ENCODE peak calls at places on chromosomes 5 and 9, in eight cellular contexts. One of them, this sample, is unnamed.

GRCh38 chr5:159826351-159827222 is 89.7 kb upstream of the ADRA1B start:
- DNase-seq in transverse colon: no peak
- DNase-seq in tibial nerve: no peak
- DNase-seq in CD4-positive, alpha-beta T cell: no peak
- DNase-seq in HCT116: peak; percentile 81
- DNase-seq in colonic mucosa: no peak
- DNase-seq in neural progenitor cell: no peak
- DNase-seq in fibroblast of lung: peak; percentile 52
- DNase-seq in this sample: no peak

GRCh38 chr9:110977259-110977709 is 61.0 kb downstream of the LPAR1 start:
- DNase-seq in transverse colon: no peak
- DNase-seq in tibial nerve: no peak
- DNase-seq in CD4-positive, alpha-beta T cell: no peak
- DNase-seq in HCT116: peak; percentile 79
- DNase-seq in colonic mucosa: peak; percentile 30
- DNase-seq in neural progenitor cell: no peak
- DNase-seq in fibroblast of lung: peak; percentile 93
- DNase-seq in this sample: peak; percentile 44

GRCh38 chr9:110058304-110058953 is 149.5 kb downstream of the C9orf152 start:
- DNase-seq in transverse colon: peak; percentile 66
- DNase-seq in tibial nerve: peak; percentile 50
- DNase-seq in CD4-positive, alpha-beta T cell: peak; percentile 38
- DNase-seq in HCT116: peak; percentile 67
- DNase-seq in colonic mucosa: peak; percentile 78
- DNase-seq in neural progenitor cell: peak; percentile 81
- DNase-seq in fibroblast of lung: peak; percentile 70
- DNase-seq in this sample: peak; percentile 90

GRCh38 chr5:56986631-56986957 is 34.7 kb upstream of the MIER3 start:
- DNase-seq in transverse colon: no peak
- DNase-seq in tibial nerve: no peak
- DNase-seq in CD4-positive, alpha-beta T cell: no peak
- DNase-seq in HCT116: no peak
- DNase-seq in colonic mucosa: no peak
- DNase-seq in neural progenitor cell: no peak
- DNase-seq in fibroblast of lung: no peak
- DNase-seq in this sample: no peak

GRCh38 chr9:85469041-85469440 is 272.7 kb downstream of the AGTPBP1 start:
- DNase-seq in transverse colon: no peak
- DNase-seq in tibial nerve: no peak
- DNase-seq in CD4-positive, alpha-beta T cell: no peak
- DNase-seq in HCT116: no peak
- DNase-seq in colonic mucosa: no peak
- DNase-seq in neural progenitor cell: no peak
- DNase-seq in fibroblast of lung: no peak
- DNase-seq in this sample: no peak

GRCh38 chr5:75050415-75050814 is 1.9 kb downstream of the GCNT4 start:
- DNase-seq in transverse colon: no peak
- DNase-seq in tibial nerve: no peak
- DNase-seq in CD4-positive, alpha-beta T cell: no peak
- DNase-seq in HCT116: no peak
- DNase-seq in colonic mucosa: peak; percentile 27
- DNase-seq in neural progenitor cell: peak; percentile 71
- DNase-seq in fibroblast of lung: peak; percentile 21
- DNase-seq in this sample: peak; percentile 84

GRCh38 chr9:19161257-19162025 is 34.1 kb upstream of the PLIN2 start:
- DNase-seq in transverse colon: peak; percentile 69
- DNase-seq in tibial nerve: peak; percentile 85
- DNase-seq in CD4-positive, alpha-beta T cell: peak; percentile 5
- DNase-seq in HCT116: peak; percentile 76
- DNase-seq in colonic mucosa: peak; percentile 67
- DNase-seq in neural progenitor cell: no peak
- DNase-seq in fibroblast of lung: peak; percentile 98
- DNase-seq in this sample: no peak

GRCh38 chr5:173707392-173707791 is 90.9 kb upstream of the BOD1 start:
- DNase-seq in transverse colon: no peak
- DNase-seq in tibial nerve: peak; percentile 12
- DNase-seq in CD4-positive, alpha-beta T cell: no peak
- DNase-seq in HCT116: no peak
- DNase-seq in colonic mucosa: no peak
- DNase-seq in neural progenitor cell: no peak
- DNase-seq in fibroblast of lung: peak; percentile 4
- DNase-seq in this sample: no peak

GRCh38 chr9:108212179-108212578 is 643.6 kb downstream of the ACTL7B start:
- DNase-seq in transverse colon: peak; percentile 9
- DNase-seq in tibial nerve: no peak
- DNase-seq in CD4-positive, alpha-beta T cell: no peak
- DNase-seq in HCT116: no peak
- DNase-seq in colonic mucosa: peak; percentile 37
- DNase-seq in neural progenitor cell: no peak
- DNase-seq in fibroblast of lung: no peak
- DNase-seq in this sample: no peak

GRCh38 chr5:89037090-89037489 is 154.1 kb upstream of the MEF2C start:
- DNase-seq in transverse colon: no peak
- DNase-seq in tibial nerve: no peak
- DNase-seq in CD4-positive, alpha-beta T cell: no peak
- DNase-seq in HCT116: no peak
- DNase-seq in colonic mucosa: no peak
- DNase-seq in neural progenitor cell: no peak
- DNase-seq in fibroblast of lung: no peak
- DNase-seq in this sample: no peak

GRCh38 chr9:136762915-136763648 is 1.2 kb downstream of the LCN15 start:
- DNase-seq in transverse colon: peak; percentile 52
- DNase-seq in tibial nerve: no peak
- DNase-seq in CD4-positive, alpha-beta T cell: peak; percentile 27
- DNase-seq in HCT116: peak; percentile 46
- DNase-seq in colonic mucosa: peak; percentile 73
- DNase-seq in neural progenitor cell: peak; percentile 93
- DNase-seq in fibroblast of lung: peak; percentile 20
- DNase-seq in this sample: peak; percentile 97

GRCh38 chr9:85392270-85392669 is 349.5 kb downstream of the AGTPBP1 start:
- DNase-seq in transverse colon: no peak
- DNase-seq in tibial nerve: no peak
- DNase-seq in CD4-positive, alpha-beta T cell: no peak
- DNase-seq in HCT116: no peak
- DNase-seq in colonic mucosa: no peak
- DNase-seq in neural progenitor cell: no peak
- DNase-seq in fibroblast of lung: no peak
- DNase-seq in this sample: no peak

GRCh38 chr5:32538031-32538547 is 47.3 kb upstream of the SUB1 start:
- DNase-seq in transverse colon: peak; percentile 42
- DNase-seq in tibial nerve: no peak
- DNase-seq in CD4-positive, alpha-beta T cell: peak; percentile 9
- DNase-seq in HCT116: no peak
- DNase-seq in colonic mucosa: no peak
- DNase-seq in neural progenitor cell: no peak
- DNase-seq in fibroblast of lung: no peak
- DNase-seq in this sample: no peak

GRCh38 chr9:101675341-101675740 is 63.1 kb downstream of the GRIN3A start:
- DNase-seq in transverse colon: no peak
- DNase-seq in tibial nerve: no peak
- DNase-seq in CD4-positive, alpha-beta T cell: no peak
- DNase-seq in HCT116: no peak
- DNase-seq in colonic mucosa: no peak
- DNase-seq in neural progenitor cell: no peak
- DNase-seq in fibroblast of lung: no peak
- DNase-seq in this sample: no peak
- TF ChIP-seq CTCF in transverse colon: no peak
- TF ChIP-seq CTCF in tibial nerve: no peak
- TF ChIP-seq CTCF in CD4-positive, alpha-beta T cell: no peak
- TF ChIP-seq CTCF in HCT116: no peak
- TF ChIP-seq CTCF in colonic mucosa: no peak
- TF ChIP-seq CTCF in neural progenitor cell: no peak
- TF ChIP-seq CTCF in fibroblast of lung: no peak
- TF ChIP-seq CTCF in this sample: no peak

GRCh38 chr5:178941361-178941760 is 363 bp downstream of the ZNF454 start:
- DNase-seq in transverse colon: no peak
- DNase-seq in tibial nerve: no peak
- DNase-seq in CD4-positive, alpha-beta T cell: no peak
- DNase-seq in HCT116: no peak
- DNase-seq in colonic mucosa: no peak
- DNase-seq in neural progenitor cell: no peak
- DNase-seq in fibroblast of lung: no peak
- DNase-seq in this sample: no peak
- H3K9me3 ChIP-seq in transverse colon: peaks cover 26% of the 10 kb centered on the region
- H3K9me3 ChIP-seq in tibial nerve: no peaks in the 10 kb centered on the region
- H3K9me3 ChIP-seq in CD4-positive, alpha-beta T cell: peaks cover 76% of the 10 kb centered on the region
- H3K9me3 ChIP-seq in HCT116: peaks cover 15% of the 10 kb centered on the region
- H3K9me3 ChIP-seq in colonic mucosa: peaks cover 3% of the 10 kb centered on the region
- H3K9me3 ChIP-seq in neural progenitor cell: no peaks in the 10 kb centered on the region
- H3K9me3 ChIP-seq in fibroblast of lung: no peaks in the 10 kb centered on the region
- H3K9me3 ChIP-seq in this sample: peaks cover 73% of the 10 kb centered on the region

DNA sequence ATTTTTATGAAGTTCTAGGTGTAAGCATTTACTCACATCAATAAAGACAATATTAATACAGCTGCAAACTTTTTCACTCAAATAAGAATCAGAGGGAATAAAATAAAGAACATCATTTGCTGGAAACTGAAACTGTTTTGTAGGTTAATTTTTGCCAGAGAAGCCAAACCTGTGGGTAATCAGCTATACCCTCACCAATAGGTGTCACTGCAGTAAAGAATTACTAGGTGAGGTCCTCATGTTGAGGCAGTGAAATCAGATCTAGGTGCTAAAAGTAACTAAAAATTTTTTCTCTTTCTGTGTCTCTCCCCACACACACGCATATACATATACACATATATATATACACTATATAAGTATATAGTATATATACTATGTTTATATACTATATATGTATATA is 1016.3 kb upstream of the SEMA6A start:
- DNase-seq in transverse colon: no peak
- DNase-seq in tibial nerve: no peak
- DNase-seq in CD4-positive, alpha-beta T cell: no peak
- DNase-seq in HCT116: peak; percentile 15
- DNase-seq in colonic mucosa: no peak
- DNase-seq in neural progenitor cell: peak; percentile 31
- DNase-seq in fibroblast of lung: peak; percentile 26
- DNase-seq in this sample: no peak
- TF ChIP-seq CTCF in transverse colon: peak; percentile 19
- TF ChIP-seq CTCF in tibial nerve: no peak
- TF ChIP-seq CTCF in CD4-positive, alpha-beta T cell: no peak
- TF ChIP-seq CTCF in HCT116: peak; percentile 60
- TF ChIP-seq CTCF in colonic mucosa: no peak
- TF ChIP-seq CTCF in neural progenitor cell: peak; percentile 51
- TF ChIP-seq CTCF in fibroblast of lung: peak; percentile 32
- TF ChIP-seq CTCF in this sample: peak; percentile 80

DNA sequence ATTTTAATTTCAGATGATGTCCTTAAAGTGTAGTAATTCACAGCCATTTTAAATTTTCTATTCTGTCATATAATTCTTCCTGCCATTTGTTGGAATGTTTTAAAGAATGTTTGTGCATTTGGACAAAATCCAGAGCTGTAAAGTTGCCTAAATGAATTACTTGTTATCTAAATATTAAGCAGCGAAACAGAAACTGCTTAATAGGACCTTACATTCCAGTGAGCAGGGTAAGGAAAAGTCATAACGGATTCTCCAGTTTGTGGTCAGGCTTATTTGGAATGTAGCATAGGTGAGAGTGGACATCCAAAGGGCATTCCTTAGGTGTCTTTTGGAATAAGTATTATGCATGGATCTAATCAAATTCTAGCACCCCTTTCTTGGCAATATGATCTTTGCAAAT is 410.4 kb upstream of the PTPRD start:
- DNase-seq in transverse colon: no peak
- DNase-seq in tibial nerve: no peak
- DNase-seq in CD4-positive, alpha-beta T cell: no peak
- DNase-seq in HCT116: no peak
- DNase-seq in colonic mucosa: no peak
- DNase-seq in neural progenitor cell: no peak
- DNase-seq in fibroblast of lung: no peak
- DNase-seq in this sample: no peak
- H3K9me3 ChIP-seq in transverse colon: peaks cover 5% of the 10 kb centered on the region
- H3K9me3 ChIP-seq in tibial nerve: no peaks in the 10 kb centered on the region
- H3K9me3 ChIP-seq in CD4-positive, alpha-beta T cell: no peaks in the 10 kb centered on the region
- H3K9me3 ChIP-seq in HCT116: peaks cover 14% of the 10 kb centered on the region
- H3K9me3 ChIP-seq in colonic mucosa: no peaks in the 10 kb centered on the region
- H3K9me3 ChIP-seq in neural progenitor cell: no peaks in the 10 kb centered on the region
- H3K9me3 ChIP-seq in fibroblast of lung: no peaks in the 10 kb centered on the region
- H3K9me3 ChIP-seq in this sample: no peaks in the 10 kb centered on the region

GRCh38 chr5:86986837-86987236 is 280.8 kb upstream of the RASA1 start:
- DNase-seq in transverse colon: no peak
- DNase-seq in tibial nerve: no peak
- DNase-seq in CD4-positive, alpha-beta T cell: no peak
- DNase-seq in HCT116: no peak
- DNase-seq in colonic mucosa: no peak
- DNase-seq in neural progenitor cell: no peak
- DNase-seq in fibroblast of lung: no peak
- DNase-seq in this sample: no peak
- TF ChIP-seq CTCF in transverse colon: no peak
- TF ChIP-seq CTCF in tibial nerve: no peak
- TF ChIP-seq CTCF in CD4-positive, alpha-beta T cell: peak; percentile 51
- TF ChIP-seq CTCF in HCT116: peak; percentile 40
- TF ChIP-seq CTCF in colonic mucosa: no peak
- TF ChIP-seq CTCF in neural progenitor cell: no peak
- TF ChIP-seq CTCF in fibroblast of lung: no peak
- TF ChIP-seq CTCF in this sample: no peak

GRCh38 chr9:2497666-2498400 is 123.8 kb upstream of the VLDLR start:
- DNase-seq in transverse colon: no peak
- DNase-seq in tibial nerve: no peak
- DNase-seq in CD4-positive, alpha-beta T cell: no peak
- DNase-seq in HCT116: no peak
- DNase-seq in colonic mucosa: no peak
- DNase-seq in neural progenitor cell: no peak
- DNase-seq in fibroblast of lung: no peak
- DNase-seq in this sample: peak; percentile 78
- H3K9me3 ChIP-seq in transverse colon: no peaks in the 10 kb centered on the region
- H3K9me3 ChIP-seq in tibial nerve: no peaks in the 10 kb centered on the region
- H3K9me3 ChIP-seq in CD4-positive, alpha-beta T cell: no peaks in the 10 kb centered on the region
- H3K9me3 ChIP-seq in HCT116: no peaks in the 10 kb centered on the region
- H3K9me3 ChIP-seq in colonic mucosa: no peaks in the 10 kb centered on the region
- H3K9me3 ChIP-seq in neural progenitor cell: no peaks in the 10 kb centered on the region
- H3K9me3 ChIP-seq in fibroblast of lung: no peaks in the 10 kb centered on the region
- H3K9me3 ChIP-seq in this sample: no peaks in the 10 kb centered on the region

GRCh38 chr5:23820764-23821471 is 313.5 kb downstream of the PRDM9 start:
- DNase-seq in transverse colon: no peak
- DNase-seq in tibial nerve: no peak
- DNase-seq in CD4-positive, alpha-beta T cell: no peak
- DNase-seq in HCT116: no peak
- DNase-seq in colonic mucosa: no peak
- DNase-seq in neural progenitor cell: peak; percentile 45
- DNase-seq in fibroblast of lung: peak; percentile 50
- DNase-seq in this sample: no peak
- TF ChIP-seq CTCF in transverse colon: peak; percentile 17
- TF ChIP-seq CTCF in tibial nerve: no peak
- TF ChIP-seq CTCF in CD4-positive, alpha-beta T cell: no peak
- TF ChIP-seq CTCF in HCT116: no peak
- TF ChIP-seq CTCF in colonic mucosa: no peak
- TF ChIP-seq CTCF in neural progenitor cell: peak; percentile 71
- TF ChIP-seq CTCF in fibroblast of lung: peak; percentile 43
- TF ChIP-seq CTCF in this sample: peak; percentile 80